ENCODE peak calls at places on chromosomes 13 and 19, in five cellular contexts. H is breast epithelium, K is small intestine, A is tibial nerve, P is pancreas. B is an unnamed sample. For H3K36me3, the result is how much of the 10 kb centered on the place peaks cover.

GRCh38 chr13:82407321-82407720 is 1475.0 kb downstream of the SLITRK1 start:
- DNase-seq in H (no peak), K (no peak), A (no peak), P (no peak), B (no peak)

GRCh38 chr13:109395014-109395413 is 391.4 kb downstream of the IRS2 start:
- DNase-seq in H (no peak), K (no peak), A (no peak), P (no peak), B (no peak)

GRCh38 chr13:99916366-99917103 is 55.0 kb downstream of the ZIC5 start:
- DNase-seq in H (no peak), K (peak), A (peak), P (no peak), B (peak)

GRCh38 chr13:23921451-23921888 is 24.2 kb upstream of the C1QTNF9B start:
- DNase-seq in H (no peak), K (peak), A (peak), P (no peak), B (peak)

GRCh38 chr13:89486065-89486464 is 1814.9 kb downstream of the SLITRK5 start:
- DNase-seq in H (no peak), K (no peak), A (no peak), P (no peak), B (no peak)

GRCh38 chr13:73248711-73249580 is 190.1 kb downstream of the KLF5 start:
- DNase-seq in H (no peak), K (peak), A (no peak), P (no peak), B (no peak)

GRCh38 chr13:111589992-111590391 is 269.6 kb downstream of the TEX29 start:
- DNase-seq in H (no peak), K (no peak), A (no peak), P (no peak), B (no peak)

GRCh38 chr13:111911754-111912452 is 155.0 kb upstream of the SOX1 start:
- DNase-seq in H (no peak), K (no peak), A (no peak), P (no peak), B (no peak)

GRCh38 chr19:48325265-48325910 is at the start of gene EMP3:
- DNase-seq in H (peak), K (peak), A (peak), P (no peak), B (peak)

GRCh38 chr13:102089722-102090121 is 312.1 kb downstream of the FGF14 start:
- DNase-seq in H (no peak), K (no peak), A (no peak), P (no peak), B (no peak)

GRCh38 chr13:98384739-98385138 is 192.2 kb downstream of the STK24 start:
- DNase-seq in H (no peak), K (no peak), A (no peak), P (no peak), B (no peak)

GRCh38 chr19:51136891-51137551 is 5.1 kb upstream of the SIGLEC7 start:
- DNase-seq in H (no peak), K (no peak), A (peak), P (no peak), B (no peak)

GRCh38 chr19:39004403-39004802 is 27.9 kb downstream of the FBXO27 start:
- DNase-seq in H (no peak), K (no peak), A (no peak), P (no peak), B (no peak)

GRCh38 chr19:42350417-42350816 is 25.0 kb downstream of the MEGF8 start:
- DNase-seq in H (no peak), K (no peak), A (no peak), P (peak), B (no peak)

GRCh38 chr13:23175920-23176319 is 4.9 kb upstream of the SGCG start:
- DNase-seq in H (no peak), K (no peak), A (no peak), P (no peak), B (no peak)

GRCh38 chr13:77460195-77460594 is 75.3 kb upstream of the SCEL start:
- DNase-seq in H (no peak), K (no peak), A (peak), P (no peak), B (no peak)

GRCh38 chr13:70189981-70190380 is 81.7 kb upstream of the KLHL1 start:
- DNase-seq in H (no peak), K (no peak), A (no peak), P (no peak), B (no peak)

GRCh38 chr13:70183041-70183440 is 74.8 kb upstream of the KLHL1 start:
- DNase-seq in H (no peak), K (no peak), A (no peak), P (no peak), B (no peak)

GRCh38 chr13:70191034-70191433 is 82.8 kb upstream of the KLHL1 start:
- DNase-seq in H (no peak), K (no peak), A (no peak), P (no peak), B (no peak)

DNA sequence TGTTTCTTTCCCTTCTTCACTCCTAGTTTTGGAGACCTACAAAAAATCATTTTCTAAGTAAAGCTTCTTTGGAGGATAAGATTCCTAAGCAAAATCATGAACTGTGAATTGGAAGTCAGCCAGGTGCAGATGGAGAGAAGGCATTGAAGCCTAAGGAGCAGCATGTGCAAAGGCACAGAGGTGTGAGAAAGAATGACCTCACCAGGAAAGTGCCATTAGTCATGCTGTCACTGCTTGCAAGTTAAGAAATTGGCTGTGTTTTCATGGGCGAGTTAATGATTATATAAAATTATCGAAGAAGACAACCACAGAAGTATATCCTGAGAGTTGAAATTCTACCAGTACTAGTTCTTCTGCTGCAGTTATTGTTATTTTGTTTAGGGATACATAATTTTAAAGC is 80.3 kb upstream of the KLHL1 start:
- DNase-seq in H (no peak), K (no peak), A (no peak), P (no peak), B (no peak)
- H3K36me3 ChIP-seq in H (under half), K (under half), A (under half), P (under half), B (under half)

GRCh38 chr19:1149259-1150045 is 24.6 kb downstream of the SBNO2 start:
- DNase-seq in H (no peak), K (no peak), A (no peak), P (peak), B (no peak)
- H3K36me3 ChIP-seq in H (under half), K (under half), A (half or more), P (under half), B (under half)

GRCh38 chr19:1631557-1632100 is 20.8 kb downstream of the TCF3 start:
- DNase-seq in H (no peak), K (no peak), A (no peak), P (peak), B (no peak)

GRCh38 chr19:1634242-1634937 is 18.0 kb downstream of the TCF3 start:
- DNase-seq in H (no peak), K (no peak), A (no peak), P (no peak), B (no peak)

GRCh38 chr19:1632462-1633268 is 19.8 kb downstream of the TCF3 start:
- DNase-seq in H (no peak), K (peak), A (no peak), P (peak), B (no peak)

GRCh38 chr19:1634938-1635243 is 17.5 kb downstream of the TCF3 start:
- DNase-seq in H (no peak), K (no peak), A (no peak), P (no peak), B (no peak)

GRCh38 chr19:1633269-1633606 is 19.2 kb downstream of the TCF3 start:
- DNase-seq in H (no peak), K (no peak), A (no peak), P (no peak), B (no peak)
- H3K36me3 ChIP-seq in H (under half), K (under half), A (half or more), P (under half), B (under half)

DNA sequence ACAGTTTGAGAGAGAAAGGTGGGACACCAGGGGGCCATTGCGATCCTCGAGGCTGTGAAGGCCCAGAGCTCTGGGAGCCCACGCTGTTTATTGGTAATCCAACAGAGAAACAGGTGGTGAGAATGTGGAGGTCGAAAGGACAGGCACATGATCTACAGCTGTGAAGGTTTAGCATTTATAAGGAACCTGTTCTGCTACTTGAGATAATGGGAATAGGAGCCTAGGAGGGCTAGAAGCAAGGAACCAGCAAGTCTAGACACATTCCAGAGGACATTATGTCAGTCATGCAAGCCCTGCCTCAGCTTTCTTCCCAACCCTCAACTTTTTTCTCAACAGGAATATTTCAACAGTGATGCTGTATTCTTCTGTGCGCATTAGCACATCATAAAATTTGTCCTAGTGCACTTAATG is 25.3 kb downstream of the ZNF90 start:
- DNase-seq in H (no peak), K (no peak), A (no peak), P (no peak), B (no peak)
- H3K36me3 ChIP-seq in H (under half), K (under half), A (half or more), P (under half), B (under half)

GRCh38 chr19:49654581-49654980 is 11.1 kb downstream of the IRF3 start:
- DNase-seq in H (no peak), K (no peak), A (no peak), P (no peak), B (no peak)
- H3K36me3 ChIP-seq in H (under half), K (under half), A (half or more), P (under half), B (half or more)

GRCh38 chr13:97308735-97309429 is 86.7 kb downstream of the MBNL2 start:
- DNase-seq in H (no peak), K (no peak), A (no peak), P (no peak), B (no peak)

GRCh38 chr13:97307882-97308624 is 85.9 kb downstream of the MBNL2 start:
- DNase-seq in H (no peak), K (no peak), A (no peak), P (no peak), B (no peak)

GRCh38 chr13:97307544-97307881 is 85.4 kb downstream of the MBNL2 start:
- DNase-seq in H (no peak), K (no peak), A (no peak), P (no peak), B (no peak)

GRCh38 chr13:97313481-97313880 is 91.3 kb downstream of the MBNL2 start:
- DNase-seq in H (no peak), K (no peak), A (no peak), P (no peak), B (no peak)

GRCh38 chr13:97310809-97311436 is 88.8 kb downstream of the MBNL2 start:
- DNase-seq in H (no peak), K (no peak), A (no peak), P (no peak), B (no peak)
- H3K36me3 ChIP-seq in H (under half), K (under half), A (under half), P (under half), B (under half)

GRCh38 chr13:31742102-31742695 is 2.9 kb downstream of the RXFP2 start:
- DNase-seq in H (peak), K (peak), A (peak), P (no peak), B (peak)
- H3K36me3 ChIP-seq in H (under half), K (under half), A (under half), P (under half), B (under half)

GRCh38 chr13:113430378-113431110 is 22.7 kb downstream of the ADPRHL1 start:
- DNase-seq in H (no peak), K (no peak), A (no peak), P (peak), B (no peak)

GRCh38 chr13:113432509-113433270 is 20.6 kb downstream of the ADPRHL1 start:
- DNase-seq in H (no peak), K (no peak), A (no peak), P (no peak), B (no peak)

GRCh38 chr13:113429608-113429985 is 23.7 kb downstream of the ADPRHL1 start:
- DNase-seq in H (no peak), K (no peak), A (no peak), P (no peak), B (no peak)

GRCh38 chr13:113428871-113429607 is 24.2 kb downstream of the ADPRHL1 start:
- DNase-seq in H (no peak), K (no peak), A (no peak), P (peak), B (no peak)

GRCh38 chr13:113431171-113431570 is 22.1 kb downstream of the ADPRHL1 start:
- DNase-seq in H (no peak), K (no peak), A (no peak), P (peak), B (no peak)
- H3K36me3 ChIP-seq in H (under half), K (under half), A (under half), P (under half), B (under half)

GRCh38 chr19:16096281-16096855 is 15.3 kb upstream of the RAB8A start:
- DNase-seq in H (no peak), K (no peak), A (no peak), P (peak), B (no peak)
- H3K36me3 ChIP-seq in H (under half), K (under half), A (half or more), P (under half), B (half or more)

GRCh38 chr19:7662657-7663056 is 6.2 kb upstream of the RETN start:
- DNase-seq in H (no peak), K (no peak), A (no peak), P (no peak), B (no peak)

GRCh38 chr19:7665076-7665475 is 3.8 kb upstream of the RETN start:
- DNase-seq in H (no peak), K (no peak), A (no peak), P (no peak), B (no peak)

GRCh38 chr19:7668842-7669241 is at the start of gene RETN:
- DNase-seq in H (no peak), K (no peak), A (no peak), P (no peak), B (no peak)

GRCh38 chr19:7658219-7658686 is 10.6 kb upstream of the RETN start:
- DNase-seq in H (no peak), K (no peak), A (no peak), P (no peak), B (peak)

GRCh38 chr19:7663711-7664110 is 5.1 kb upstream of the RETN start:
- DNase-seq in H (no peak), K (no peak), A (no peak), P (no peak), B (no peak)
- H3K36me3 ChIP-seq in H (under half), K (under half), A (under half), P (under half), B (under half)